ENCODE peak calls at places on chromosomes 3 and 15, in eight cellular contexts. E, B, Z, X, I, A, U and P are unnamed samples.

GRCh38 chr3:123753321-123753720 is 130.8 kb downstream of the MYLK start:
- DNase-seq in U (no peak), Z (no peak), B (no peak), I (no peak), X (no peak), A (no peak), E (no peak), P (no peak)

GRCh38 chr3:190180268-190180667 is 59.6 kb upstream of the P3H2 start:
- DNase-seq in I (no peak), U (no peak), Z (no peak), B (no peak), E (peak), X (no peak), A (no peak), P (no peak)

GRCh38 chr3:123767564-123768292 is 116.4 kb downstream of the MYLK start:
- DNase-seq in I (no peak), X (no peak), B (no peak), E (no peak), U (no peak), A (no peak), Z (no peak), P (no peak)

GRCh38 chr3:128648402-128648801 is 2.2 kb downstream of the RPN1 start:
- DNase-seq in I (no peak), B (no peak), X (no peak), A (no peak), U (no peak), E (no peak), Z (no peak), P (no peak)

GRCh38 chr3:197458179-197458707 is 97.5 kb downstream of the BDH1 start:
- DNase-seq in X (no peak), B (no peak), A (no peak), E (no peak), U (no peak), I (no peak), Z (no peak), P (no peak)

GRCh38 chr3:184822654-184823053 is 10.7 kb downstream of the VPS8 start:
- DNase-seq in I (no peak), X (no peak), E (no peak), A (no peak), B (no peak), Z (no peak), U (no peak), P (no peak)

GRCh38 chr3:61955483-61955882 is 394.1 kb downstream of the PTPRG start:
- DNase-seq in A (no peak), I (no peak), E (no peak), Z (no peak), B (no peak), U (no peak), X (no peak), P (no peak)

GRCh38 chr3:133880287-133880686 is 15.4 kb downstream of the RAB6B start:
- DNase-seq in A (no peak), I (no peak), B (no peak), U (no peak), Z (no peak), X (no peak), E (no peak), P (no peak)

GRCh38 chr3:23746473-23746872 is 59.3 kb upstream of the UBE2E1 start:
- DNase-seq in U (no peak), E (no peak), Z (no peak), X (no peak), A (no peak), B (no peak), I (no peak), P (no peak)

GRCh38 chr15:55344206-55344605 is 25.2 kb downstream of the PIGB start:
- DNase-seq in X (no peak), A (no peak), U (no peak), Z (no peak), B (no peak), E (peak), I (no peak), P (no peak)

GRCh38 chr15:80099246-80099645 is 39.8 kb downstream of the ZFAND6 start:
- DNase-seq in A (no peak), U (no peak), B (no peak), I (no peak), X (no peak), E (no peak), Z (no peak), P (no peak)

GRCh38 chr15:29873264-29873663 is 51.0 kb upstream of the TJP1 start:
- DNase-seq in U (no peak), I (no peak), B (no peak), X (no peak), Z (no peak), A (no peak), E (no peak), P (no peak)

GRCh38 chr3:112568642-112569041 is 6.8 kb downstream of the SLC35A5 start:
- DNase-seq in X (no peak), B (no peak), U (no peak), I (no peak), A (no peak), E (peak), Z (no peak), P (no peak)

GRCh38 chr3:104796556-104796955 is 570.2 kb upstream of the ALCAM start:
- DNase-seq in U (no peak), X (no peak), E (peak), B (no peak), I (no peak), Z (no peak), A (peak), P (no peak)

GRCh38 chr3:41673643-41674042 is 288.3 kb downstream of the ULK4 start:
- DNase-seq in I (no peak), A (peak), B (no peak), U (no peak), E (peak), X (no peak), Z (no peak), P (no peak)

GRCh38 chr15:87752250-87752951 is 504.1 kb downstream of the NTRK3 start:
- DNase-seq in Z (no peak), X (no peak), E (peak), A (peak), I (no peak), B (peak), U (no peak), P (no peak)

GRCh38 chr15:57031605-57032004 is 113.2 kb downstream of the TCF12 start:
- DNase-seq in U (no peak), B (peak), Z (no peak), A (no peak), I (peak), X (no peak), E (peak), P (no peak)